ENCODE peak calls at places on chromosomes 6 and 20, in five cellular contexts. L is ovary; O is GM23338; R is suprapubic skin; F is activated CD8-positive, alpha-beta T cell treated with anti-CD3 and anti-CD28 coated beads, Interleukin-2, amount 10 ng/mL, durations not matched to agents 7 days and 5 days. X is an unnamed sample.

GRCh38 chr6:157464653-157465535 is 83.9 kb downstream of the ZDHHC14 start:
- DNase-seq in L (no peak), O (peak; percentile 28), R (no peak), F (no peak), X (peak; percentile 41)

GRCh38 chr6:2693191-2693590 is 57.5 kb downstream of the MYLK4 start:
- DNase-seq in L (no peak), O (no peak), R (no peak), F (no peak), X (no peak)

GRCh38 chr6:36691612-36692011 is 6.0 kb upstream of the RAB44 start:
- DNase-seq in L (no peak), O (no peak), R (no peak), F (no peak), X (no peak)

GRCh38 chr6:31038559-31038958 is 28.3 kb downstream of the MUC22 start:
- DNase-seq in L (no peak), O (no peak), R (no peak), F (no peak), X (no peak)

GRCh38 chr6:41122373-41122772 is 31.8 kb downstream of the TREML1 start:
- DNase-seq in L (no peak), O (no peak), R (no peak), F (no peak), X (peak; percentile 18)

GRCh38 chr6:127023001-127023778 is 95.3 kb upstream of the RSPO3 start:
- DNase-seq in L (no peak), O (no peak), R (no peak), F (no peak), X (no peak)

GRCh38 chr6:49225471-49225870 is 237.6 kb downstream of the MMUT start:
- DNase-seq in L (no peak), O (no peak), R (no peak), F (no peak), X (no peak)

GRCh38 chr20:1005452-1006027 is 3.4 kb upstream of the RSPO4 start:
- DNase-seq in L (no peak), O (peak; percentile 92), R (no peak), F (peak; percentile 28), X (peak; percentile 41)

GRCh38 chr20:51022803-51023616 is at the start of gene KCNG1:
- DNase-seq in L (no peak), O (peak; percentile 92), R (no peak), F (peak; percentile 59), X (peak; percentile 98)